ENCODE peak calls at places on chromosome 1, in ten cellular contexts. A is GM23248, Z is A673, I is astrocyte, U is HCT116, F is PC-9, D is hepatocyte, B is MM.1S, K is fibroblast of lung, H is PC-3. Q is an unnamed sample.

GRCh38 chr1:3022976-3023375 is 1.7 kb downstream of the ACTRT2 start:
- DNase-seq in F (no peak), U (no peak), A (no peak), K (no peak), Z (no peak), D (no peak), B (no peak), I (no peak), H (no peak), Q (no peak)

GRCh38 chr1:191343816-191344215 is 814.4 kb upstream of the RGS18 start:
- DNase-seq in A (no peak), I (peak; percentile 59), K (peak; percentile 81), F (no peak), D (no peak), Z (no peak), H (peak; percentile 32), B (no peak), U (no peak), Q (no peak)

GRCh38 chr1:66426231-66426853 is 107.6 kb upstream of the SGIP1 start:
- DNase-seq in A (no peak), B (no peak), Z (no peak), H (no peak), D (no peak), U (no peak), F (no peak), K (no peak), I (peak; percentile 12), Q (no peak)

GRCh38 chr1:59759156-59759925 is 55.4 kb upstream of the HOOK1 start:
- DNase-seq in A (peak; percentile 89), H (peak; percentile 82), I (peak; percentile 53), U (peak; percentile 59), K (peak; percentile 90), Z (peak; percentile 93), D (peak; percentile 88), F (peak; percentile 67), B (peak; percentile 83), Q (peak; percentile 73)

GRCh38 chr1:42646056-42646455 is 12.2 kb upstream of the PPIH start:
- DNase-seq in U (no peak), H (no peak), Z (no peak), F (no peak), D (no peak), B (no peak), A (peak; percentile 6), K (no peak), I (no peak), Q (no peak)

GRCh38 chr1:116322752-116323405 is 50.2 kb upstream of the ATP1A1 start:
- DNase-seq in F (no peak), H (no peak), B (no peak), A (no peak), D (peak; percentile 54), I (no peak), U (no peak), Z (no peak), K (no peak), Q (no peak)

GRCh38 chr1:182193908-182194550 is 132.5 kb upstream of the ZNF648 start:
- DNase-seq in K (peak; percentile 73), U (no peak), H (no peak), F (no peak), D (no peak), A (peak; percentile 86), Z (no peak), I (peak; percentile 37), B (no peak), Q (peak; percentile 87)

GRCh38 chr1:53361541-53361961 is 33.7 kb upstream of the LRP8 start:
- DNase-seq in D (no peak), B (no peak), K (no peak), F (no peak), U (no peak), Z (no peak), I (no peak), H (no peak), A (no peak), Q (no peak)

GRCh38 chr1:245172026-245172425 is 17.2 kb downstream of the KIF26B start:
- DNase-seq in B (no peak), K (peak; percentile 40), H (no peak), A (peak; percentile 20), F (no peak), D (no peak), U (no peak), Z (no peak), I (no peak), Q (no peak)

GRCh38 chr1:245169391-245169790 is 14.6 kb downstream of the KIF26B start:
- DNase-seq in U (no peak), D (no peak), F (no peak), I (no peak), K (no peak), Z (no peak), A (no peak), H (no peak), B (no peak), Q (no peak)

GRCh38 chr1:245172829-245173228 is 18.0 kb downstream of the KIF26B start:
- DNase-seq in Z (no peak), I (no peak), B (no peak), A (no peak), H (no peak), F (no peak), U (no peak), D (no peak), K (no peak), Q (no peak)

GRCh38 chr1:245177071-245177900 is 22.5 kb downstream of the KIF26B start:
- DNase-seq in A (no peak), U (peak; percentile 54), I (no peak), Z (no peak), H (peak; percentile 67), K (no peak), B (no peak), F (peak; percentile 69), D (peak; percentile 43), Q (no peak)

DNA sequence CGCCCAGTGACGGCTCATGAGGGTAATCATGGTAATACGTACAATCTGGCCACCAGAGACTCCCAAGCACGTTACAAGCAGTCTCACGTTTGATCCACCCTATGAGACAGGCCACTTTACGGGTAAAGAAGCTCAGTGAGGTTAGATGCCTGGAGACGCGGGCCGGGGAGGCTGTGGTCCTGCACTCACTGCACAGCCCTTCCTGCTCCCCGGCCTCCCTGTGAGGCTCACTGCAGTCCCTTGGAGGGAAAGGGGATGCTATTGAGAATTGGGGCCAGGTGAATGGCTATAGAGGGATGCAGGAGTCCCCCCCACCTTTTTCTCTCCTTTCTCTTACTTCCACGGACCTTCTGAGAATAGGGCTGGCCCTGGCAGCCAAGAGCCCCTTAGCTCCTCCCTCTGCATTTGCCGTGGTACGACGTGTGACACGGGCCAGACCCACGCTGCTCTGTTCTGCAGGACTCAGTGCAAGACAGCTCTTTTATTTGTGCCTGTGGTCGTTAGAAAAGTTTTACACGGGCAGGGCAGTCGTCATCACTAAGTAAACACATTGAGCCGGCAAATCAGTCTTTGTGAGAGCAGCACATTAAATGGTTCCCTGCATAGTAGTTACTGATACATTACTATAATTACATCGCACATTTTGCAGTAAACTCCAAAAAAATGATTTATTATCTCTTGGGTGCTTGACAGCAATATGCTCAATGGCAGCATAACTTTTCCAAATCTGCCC is 18.8 kb downstream of the KIF26B start:
- DNase-seq in B (no peak), I (peak; percentile 35), K (peak; percentile 9), F (no peak), Z (no peak), D (peak; percentile 28), A (peak; percentile 30), U (no peak), H (peak; percentile 44), Q (no peak)
- TF ChIP-seq EZH2 in B (no peak), I (no peak), K (no peak), F (no peak), Z (no peak), D (no peak), A (no peak), U (no peak), H (no peak), Q (no peak)

DNA sequence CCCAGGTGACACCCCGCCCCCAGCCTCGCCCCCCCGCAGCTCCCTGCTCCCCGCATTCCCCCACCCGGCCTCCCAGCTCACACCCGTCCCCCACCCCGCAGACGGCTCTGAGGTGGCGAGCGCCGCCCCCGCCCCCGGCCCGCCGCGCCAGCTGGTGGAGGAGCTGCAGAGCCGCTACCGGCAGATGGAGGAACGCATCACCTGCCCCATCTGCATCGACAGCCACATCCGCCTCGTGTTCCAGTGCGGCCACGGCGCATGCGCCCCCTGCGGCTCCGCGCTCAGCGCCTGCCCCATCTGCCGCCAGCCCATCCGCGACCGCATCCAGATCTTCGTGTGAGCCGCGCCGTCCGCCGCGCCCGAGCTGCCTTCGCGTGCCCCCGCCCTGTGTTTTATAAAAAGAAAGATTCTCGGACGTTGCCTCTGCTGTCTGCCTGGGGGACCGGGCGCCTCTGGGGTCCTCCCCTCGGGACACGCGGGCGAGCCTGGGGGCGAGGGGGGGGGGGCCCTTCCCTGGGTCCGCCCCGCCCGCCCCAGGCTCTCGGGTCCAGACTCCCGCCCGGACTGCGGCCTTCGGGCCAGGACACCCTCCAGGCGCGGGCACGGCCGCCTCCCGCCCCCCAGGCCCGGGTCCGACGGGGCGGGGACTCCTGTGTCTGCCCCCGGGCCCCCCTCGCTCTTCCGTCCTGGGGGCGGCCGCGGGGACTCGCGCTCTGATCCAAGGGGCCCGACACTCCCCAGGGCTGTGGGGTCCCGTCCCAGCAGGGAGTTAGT is 1.6 kb upstream of the MMP23B start:
- DNase-seq in K (peak; percentile 81), I (peak; percentile 38), U (no peak), A (peak; percentile 58), D (peak; percentile 81), Z (peak; percentile 85), B (peak; percentile 93), F (no peak), H (no peak), Q (no peak)
- TF ChIP-seq EZH2 in K (peak; percentile 24), I (peak; percentile 59), U (no peak), A (no peak), D (peak; percentile 12), Z (no peak), B (no peak), F (no peak), H (no peak), Q (no peak)

GRCh38 chr1:154810571-154810970 is 59.5 kb downstream of the KCNN3 start:
- DNase-seq in B (no peak), I (no peak), D (no peak), A (no peak), Z (no peak), F (no peak), U (no peak), K (no peak), H (no peak), Q (peak; percentile 44)

GRCh38 chr1:154816937-154817336 is 53.1 kb downstream of the KCNN3 start:
- DNase-seq in F (no peak), I (no peak), B (no peak), H (no peak), A (no peak), K (no peak), D (no peak), Z (no peak), U (no peak), Q (no peak)

GRCh38 chr1:154812911-154813816 is 56.9 kb downstream of the KCNN3 start:
- DNase-seq in D (peak; percentile 32), H (no peak), F (no peak), I (peak; percentile 20), B (no peak), K (no peak), Z (peak; percentile 50), U (no peak), A (no peak), Q (peak; percentile 81)

GRCh38 chr1:154809436-154810413 is 60.4 kb downstream of the KCNN3 start:
- DNase-seq in K (no peak), H (peak; percentile 54), F (no peak), A (peak; percentile 77), D (no peak), I (peak; percentile 31), Z (no peak), U (no peak), B (no peak), Q (peak; percentile 60)

GRCh38 chr1:154814106-154814505 is 56.0 kb downstream of the KCNN3 start:
- DNase-seq in K (no peak), H (no peak), Z (no peak), F (no peak), I (no peak), U (no peak), D (no peak), A (no peak), B (no peak), Q (no peak)
- TF ChIP-seq EZH2 in K (no peak), H (no peak), Z (no peak), F (no peak), I (no peak), U (no peak), D (no peak), A (no peak), B (no peak), Q (no peak)

GRCh38 chr1:95117207-95118018 is at the start of gene TLCD4:
- DNase-seq in B (peak; percentile 36), I (peak; percentile 14), K (peak; percentile 23), D (peak; percentile 81), U (peak; percentile 35), H (peak; percentile 78), A (peak; percentile 60), Z (peak; percentile 18), F (peak; percentile 62), Q (peak; percentile 47)
- TF ChIP-seq EZH2 in B (no peak), I (peak; percentile 68), K (peak; percentile 53), D (no peak), U (no peak), H (no peak), A (peak; percentile 26), Z (no peak), F (no peak), Q (no peak)

Q was measured in mammary epithelial cell.